ENCODE peak calls at places on chromosomes 16 and 17, in four cellular contexts. P, J, F and S are unnamed samples.

GRCh38 chr17:4535667-4536258 is 19.4 kb downstream of the MYBBP1A start:
- DNase-seq in P (no peak), J (no peak), F (no peak), S (no peak)

GRCh38 chr16:68005786-68006286 is 6.6 kb upstream of the DPEP2 start:
- DNase-seq in P (peak), J (peak), F (no peak), S (no peak)

GRCh38 chr16:25109643-25110042 is 1.9 kb upstream of the LCMT1 start:
- DNase-seq in P (no peak), J (peak), F (no peak), S (no peak)

GRCh38 chr16:79767597-79768280 is 167.2 kb upstream of the MAF start:
- DNase-seq in P (peak), J (no peak), F (no peak), S (no peak)

GRCh38 chr17:21286066-21286770 is 1.7 kb downstream of the MAP2K3 start:
- DNase-seq in P (peak), J (peak), F (peak), S (peak)

GRCh38 chr16:67441289-67441753 is 10.4 kb downstream of the HSD11B2 start:
- DNase-seq in P (peak), J (no peak), F (peak), S (peak)

GRCh38 chr17:54840885-54841614 is 59.6 kb upstream of the TOM1L1 start:
- DNase-seq in P (no peak), J (no peak), F (no peak), S (no peak)

GRCh38 chr17:35947156-35947585 is 3.7 kb upstream of the LYZL6 start:
- DNase-seq in P (peak), J (peak), F (no peak), S (no peak)

GRCh38 chr17:78910885-78911284 is 7.9 kb upstream of the CEP295NL start:
- DNase-seq in P (no peak), J (no peak), F (no peak), S (no peak)

GRCh38 chr16:22007509-22008214 is at the start of gene MOSMO:
- DNase-seq in P (peak), J (peak), F (peak), S (peak)

GRCh38 chr17:68753985-68754769 is 153.0 kb upstream of the FAM20A start:
- DNase-seq in P (no peak), J (no peak), F (no peak), S (no peak)

GRCh38 chr17:83198366-83199341 is 119.2 kb downstream of the METRNL start:
- DNase-seq in P (no peak), J (no peak), F (peak), S (peak)

GRCh38 chr16:6258056-6258455 is 1074.6 kb upstream of the RBFOX1 start:
- DNase-seq in P (no peak), J (no peak), F (no peak), S (no peak)

GRCh38 chr17:8448310-8448709 is 12.6 kb downstream of the NDEL1 start:
- DNase-seq in P (no peak), J (no peak), F (no peak), S (no peak)

GRCh38 chr16:48318630-48319029 is 66.6 kb downstream of the SIAH1 start:
- DNase-seq in P (no peak), J (peak), F (no peak), S (no peak)

GRCh38 chr17:46125831-46126230 is 67.4 kb downstream of the KANSL1 start:
- DNase-seq in P (no peak), J (no peak), F (no peak), S (no peak)

GRCh38 chr17:8041249-8041928 is 2.5 kb downstream of the ALOX15B start:
- DNase-seq in P (peak), J (peak), F (no peak), S (peak)

GRCh38 chr17:57102122-57102521 is 17.1 kb downstream of the AKAP1 start:
- DNase-seq in P (no peak), J (no peak), F (no peak), S (no peak)

GRCh38 chr16:53091508-53092211 is 36.9 kb downstream of the CHD9 start:
- DNase-seq in P (peak), J (peak), F (no peak), S (peak)

GRCh38 chr17:78414178-78415162 is 36.0 kb downstream of the PGS1 start:
- DNase-seq in P (no peak), J (no peak), F (no peak), S (no peak)

GRCh38 chr17:42247734-42248133 is 28.5 kb downstream of the STAT5B start:
- DNase-seq in P (no peak), J (no peak), F (no peak), S (no peak)

GRCh38 chr16:74680681-74681080 is 14.0 kb upstream of the RFWD3 start:
- DNase-seq in P (no peak), J (no peak), F (no peak), S (no peak)

GRCh38 chr17:80758793-80759673 is 214.4 kb downstream of the RPTOR start:
- DNase-seq in P (no peak), J (no peak), F (no peak), S (no peak)

DNA sequence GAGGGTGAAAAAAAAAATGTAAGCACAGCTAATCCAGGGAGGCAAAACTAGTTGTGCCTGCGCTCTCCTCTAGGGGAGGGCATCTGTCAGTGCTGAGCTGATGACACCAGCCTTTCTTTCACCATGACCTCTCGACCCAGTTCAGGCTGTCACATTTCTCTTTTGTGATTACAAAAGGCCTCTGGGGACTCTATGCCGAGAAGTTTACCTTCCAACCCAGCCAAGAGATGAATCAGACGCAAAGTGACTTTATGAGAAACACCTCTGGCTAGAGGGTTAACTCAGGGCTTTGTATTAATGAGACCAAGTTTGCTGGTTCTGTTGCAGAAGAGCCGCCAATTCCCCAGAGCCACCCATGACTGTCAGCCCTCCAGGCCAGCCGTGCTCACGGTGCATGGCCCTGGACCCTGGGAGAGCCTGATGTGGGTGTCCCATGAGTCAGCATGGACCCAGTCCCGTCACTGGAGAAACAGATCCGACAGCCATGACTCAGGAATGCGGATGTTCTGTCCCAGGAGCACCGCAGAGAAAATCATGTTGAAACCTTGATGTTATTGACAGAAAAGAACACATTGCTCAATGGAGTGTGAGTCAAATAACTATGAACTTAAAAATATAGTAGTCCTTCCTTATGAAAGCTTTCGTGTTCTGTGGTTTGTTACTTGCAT is 437.2 kb downstream of the HS3ST3B1 start:
- DNase-seq in P (peak), J (no peak), F (peak), S (peak)
- TF ChIP-seq POLR2AphosphoS5 in P (no peak), J (no peak), F (peak), S (peak)

GRCh38 chr17:74858672-74859438 is 830 bp downstream of the GRIN2C start:
- DNase-seq in P (no peak), J (no peak), F (no peak), S (no peak)

GRCh38 chr17:74860999-74861553 is 1.4 kb upstream of the GRIN2C start:
- DNase-seq in P (no peak), J (no peak), F (no peak), S (no peak)

GRCh38 chr17:74860229-74860998 is 729 bp upstream of the GRIN2C start:
- DNase-seq in P (no peak), J (no peak), F (no peak), S (no peak)

GRCh38 chr17:74861554-74862107 is 1.9 kb upstream of the GRIN2C start:
- DNase-seq in P (no peak), J (no peak), F (no peak), S (no peak)

GRCh38 chr17:74859439-74860228 is at the start of gene GRIN2C:
- DNase-seq in P (no peak), J (no peak), F (no peak), S (no peak)
- TF ChIP-seq CTCF in P (peak), J (no peak), F (no peak), S (peak)

GRCh38 chr16:30069575-30070462 is 4.3 kb downstream of the ALDOA start:
- DNase-seq in P (no peak), J (no peak), F (no peak), S (no peak)
- H3K27ac ChIP-seq in P (peak), J (no peak), F (peak), S (peak)

GRCh38 chr16:30567991-30568638 is 3.4 kb downstream of the ZNF688 start:
- DNase-seq in P (no peak), J (no peak), F (no peak), S (no peak)
- TF ChIP-seq POLR2AphosphoS5 in P (no peak), J (no peak), F (no peak), S (no peak)

DNA sequence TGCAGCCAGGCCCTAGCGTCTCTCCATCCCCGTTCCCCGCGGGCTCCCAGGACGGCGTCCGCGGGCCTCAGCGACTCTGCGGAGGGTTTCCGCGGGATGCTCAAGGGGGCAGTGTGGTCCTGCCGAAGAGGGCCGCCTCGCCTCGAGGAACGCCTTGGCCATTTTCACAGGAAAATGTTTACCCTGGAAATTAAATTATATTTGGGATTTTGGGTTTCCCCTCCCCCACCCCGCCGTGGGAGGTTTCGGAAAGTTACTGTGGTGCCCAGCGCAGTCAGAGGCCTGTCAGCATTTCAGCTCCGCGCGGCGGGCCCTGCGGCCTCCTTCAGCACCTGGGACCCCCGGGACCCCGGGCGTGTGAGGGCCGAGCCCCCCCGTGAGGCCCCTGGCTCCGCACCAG is 94.5 kb downstream of the PCTP start:
- DNase-seq in P (peak), J (peak), F (no peak), S (peak)
- TF ChIP-seq CTCF in P (peak), J (peak), F (no peak), S (peak)

GRCh38 chr16:11697319-11697718 is 29.1 kb downstream of the SNN start:
- DNase-seq in P (no peak), J (no peak), F (no peak), S (no peak)

GRCh38 chr16:11699234-11699894 is 31.1 kb downstream of the SNN start:
- DNase-seq in P (no peak), J (no peak), F (no peak), S (no peak)

GRCh38 chr16:11692651-11693050 is 24.4 kb downstream of the SNN start:
- DNase-seq in P (no peak), J (no peak), F (no peak), S (no peak)

GRCh38 chr16:11698271-11698689 is 30.0 kb downstream of the SNN start:
- DNase-seq in P (no peak), J (no peak), F (no peak), S (no peak)

GRCh38 chr16:11696266-11697012 is 28.2 kb downstream of the SNN start:
- DNase-seq in P (no peak), J (no peak), F (no peak), S (no peak)
- H3K27ac ChIP-seq in P (no peak), J (no peak), F (no peak), S (no peak)

GRCh38 chr16:85274501-85274900 is 162.2 kb upstream of the CIBAR2 start:
- DNase-seq in P (no peak), J (no peak), F (no peak), S (no peak)

GRCh38 chr16:85276741-85277140 is 164.5 kb upstream of the CIBAR2 start:
- DNase-seq in P (no peak), J (no peak), F (no peak), S (no peak)

GRCh38 chr16:85276258-85276657 is 164.0 kb upstream of the CIBAR2 start:
- DNase-seq in P (no peak), J (no peak), F (no peak), S (no peak)

GRCh38 chr16:85274924-85275323 is 162.7 kb upstream of the CIBAR2 start:
- DNase-seq in P (no peak), J (no peak), F (no peak), S (no peak)

DNA sequence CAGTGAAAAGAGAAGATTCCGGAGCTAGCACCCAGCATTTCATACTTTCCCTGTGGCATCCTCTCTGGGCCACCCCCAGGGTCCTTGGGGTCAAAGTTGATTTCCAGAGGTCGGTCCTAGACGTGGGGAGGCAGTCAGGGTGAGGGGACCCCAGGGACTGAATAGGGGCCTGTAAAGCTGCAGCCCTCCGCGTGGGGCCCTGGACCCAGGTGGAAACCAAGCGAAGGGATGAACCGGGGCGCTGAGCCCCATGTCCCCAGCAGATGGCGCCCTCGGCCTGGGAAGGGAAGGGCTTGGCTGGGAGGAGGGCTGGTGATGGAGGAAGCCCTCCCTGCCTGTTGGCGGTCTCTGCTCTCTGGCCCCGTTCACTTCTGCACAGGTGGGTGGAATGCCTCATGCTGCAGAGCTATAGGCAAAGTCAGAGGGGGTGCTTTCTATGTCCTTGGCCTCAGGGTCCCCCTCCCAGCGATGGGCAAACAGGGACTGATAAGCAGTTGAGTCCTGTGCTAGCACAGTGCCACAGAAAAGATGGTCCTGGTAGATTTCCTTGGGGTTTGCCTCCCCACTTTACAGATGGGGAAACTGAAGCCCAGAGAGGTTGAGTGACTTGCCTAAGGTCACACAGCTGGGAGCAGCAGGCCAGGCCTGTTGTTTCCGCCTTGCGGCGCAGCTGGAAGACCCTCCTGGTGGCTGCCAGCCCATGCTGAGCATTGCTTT is 163.4 kb upstream of the CIBAR2 start:
- DNase-seq in P (peak), J (peak), F (peak), S (peak)
- TF ChIP-seq POLR2AphosphoS5 in P (no peak), J (no peak), F (no peak), S (no peak)

GRCh38 chr17:3448059-3448630 is 14.5 kb upstream of the OR1E2 start:
- DNase-seq in P (no peak), J (no peak), F (no peak), S (no peak)

DNA sequence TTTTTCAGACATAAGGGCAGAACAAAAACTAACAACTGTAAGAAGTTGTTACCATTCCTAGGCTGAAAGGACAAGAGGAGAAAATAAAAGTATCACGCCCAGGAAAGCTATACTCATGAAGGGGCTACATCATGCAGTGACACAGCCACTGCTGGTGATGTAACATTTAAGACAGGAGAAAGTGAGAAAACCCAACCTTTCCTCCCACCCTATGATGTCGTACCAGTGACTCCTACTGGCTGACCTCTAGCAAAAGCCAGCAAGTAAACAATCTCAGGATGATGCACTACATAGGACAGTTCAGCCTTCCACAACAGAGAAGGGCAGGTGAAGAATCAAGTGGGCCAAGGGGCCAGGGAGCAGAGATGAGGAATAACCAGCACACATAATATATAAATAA is 14.0 kb upstream of the OR1E2 start:
- DNase-seq in P (no peak), J (no peak), F (no peak), S (no peak)
- TF ChIP-seq CTCF in P (no peak), J (no peak), F (no peak), S (no peak)

DNA sequence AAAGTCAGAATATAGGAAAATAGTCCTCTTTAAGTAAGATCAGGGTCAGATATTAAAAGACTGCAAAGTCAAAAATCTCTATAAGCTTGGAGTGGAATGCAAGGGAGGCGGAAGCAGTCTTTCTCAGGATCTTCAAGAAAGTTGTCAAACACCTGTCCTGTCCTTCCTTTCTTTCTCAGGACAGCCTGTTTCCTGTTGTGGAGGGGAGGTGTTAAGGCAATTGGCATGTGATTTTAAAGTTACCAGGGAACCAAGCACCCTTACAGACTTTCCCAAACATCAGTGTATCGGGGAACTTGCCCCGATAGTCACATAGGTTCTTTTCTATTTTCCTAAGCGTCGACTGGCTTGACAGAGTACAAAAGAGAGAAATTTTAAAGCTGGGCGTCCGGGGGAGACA is 2.1 kb downstream of the ATP5PD start:
- DNase-seq in P (no peak), J (no peak), F (no peak), S (no peak)
- H3K27ac ChIP-seq in P (no peak), J (no peak), F (no peak), S (no peak)

GRCh38 chr16:89531821-89532526 is 23.8 kb downstream of the SPG7 start:
- DNase-seq in P (no peak), J (peak), F (no peak), S (no peak)
- TF ChIP-seq POLR2AphosphoS5 in P (no peak), J (no peak), F (no peak), S (no peak)